ENCODE peak calls at places on chromosome 22, in four cellular contexts. One of them, this sample, is unnamed.

GRCh38 chr22:50406416-50407170 is 63.5 kb downstream of the PPP6R2 start:
- DNase-seq in ACHN: no peak
- DNase-seq in aorta: no peak
- DNase-seq in OCI-LY7: no peak
- DNase-seq in this sample: no peak

GRCh38 chr22:20204281-20204680 is 53.4 kb upstream of the CCDC188 start:
- DNase-seq in ACHN: no peak
- DNase-seq in aorta: no peak
- DNase-seq in OCI-LY7: no peak
- DNase-seq in this sample: no peak

GRCh38 chr22:27930246-27931060 is 11.4 kb upstream of the PITPNB start:
- DNase-seq in ACHN: no peak
- DNase-seq in aorta: no peak
- DNase-seq in OCI-LY7: no peak
- DNase-seq in this sample: peak

GRCh38 chr22:30945653-30946052 is 22.9 kb downstream of the MORC2 start:
- DNase-seq in ACHN: no peak
- DNase-seq in aorta: no peak
- DNase-seq in OCI-LY7: no peak
- DNase-seq in this sample: no peak

GRCh38 chr22:40220316-40221054 is 42.8 kb downstream of the TNRC6B start:
- DNase-seq in ACHN: no peak
- DNase-seq in aorta: no peak
- DNase-seq in OCI-LY7: no peak
- DNase-seq in this sample: no peak

GRCh38 chr22:46001426-46002106 is 24.6 kb upstream of the WNT7B start:
- DNase-seq in ACHN: no peak
- DNase-seq in aorta: peak
- DNase-seq in OCI-LY7: no peak
- DNase-seq in this sample: no peak

GRCh38 chr22:32142600-32142999 is 16.5 kb downstream of the C22orf42 start:
- DNase-seq in ACHN: no peak
- DNase-seq in aorta: no peak
- DNase-seq in OCI-LY7: no peak
- DNase-seq in this sample: no peak

GRCh38 chr22:45994516-45995404 is 17.8 kb upstream of the WNT7B start:
- DNase-seq in ACHN: peak
- DNase-seq in aorta: peak
- DNase-seq in OCI-LY7: peak
- DNase-seq in this sample: peak

GRCh38 chr22:20228939-20229272 is 39.2 kb downstream of the RTN4R start:
- DNase-seq in ACHN: no peak
- DNase-seq in aorta: no peak
- DNase-seq in OCI-LY7: no peak
- DNase-seq in this sample: no peak

GRCh38 chr22:33886696-33887095 is 33.6 kb downstream of the LARGE1 start:
- DNase-seq in ACHN: no peak
- DNase-seq in aorta: no peak
- DNase-seq in OCI-LY7: no peak
- DNase-seq in this sample: no peak

GRCh38 chr22:46148885-46149492 is 1.3 kb upstream of the PPARA start:
- DNase-seq in ACHN: no peak
- DNase-seq in aorta: peak
- DNase-seq in OCI-LY7: no peak
- DNase-seq in this sample: no peak

GRCh38 chr22:37563153-37564081 is 3.1 kb downstream of the CDC42EP1 start:
- DNase-seq in ACHN: peak
- DNase-seq in aorta: peak
- DNase-seq in OCI-LY7: no peak
- DNase-seq in this sample: peak

GRCh38 chr22:50713571-50714056 is 24.4 kb upstream of the ACR start:
- DNase-seq in ACHN: no peak
- DNase-seq in aorta: peak
- DNase-seq in OCI-LY7: no peak
- DNase-seq in this sample: no peak

GRCh38 chr22:18070041-18070440 is 7.7 kb upstream of the PEX26 start:
- DNase-seq in ACHN: no peak
- DNase-seq in aorta: no peak
- DNase-seq in OCI-LY7: no peak
- DNase-seq in this sample: no peak

GRCh38 chr22:49824936-49825335 is 2.7 kb downstream of the BRD1 start:
- DNase-seq in ACHN: no peak
- DNase-seq in aorta: no peak
- DNase-seq in OCI-LY7: no peak
- DNase-seq in this sample: no peak

GRCh38 chr22:38467904-38468760 is at the start of gene KDELR3:
- DNase-seq in ACHN: peak
- DNase-seq in aorta: peak
- DNase-seq in OCI-LY7: no peak
- DNase-seq in this sample: peak

GRCh38 chr22:35212020-35212419 is 45.3 kb upstream of the HMGXB4 start:
- DNase-seq in ACHN: peak
- DNase-seq in aorta: no peak
- DNase-seq in OCI-LY7: no peak
- DNase-seq in this sample: peak

GRCh38 chr22:18994780-18995711 is 59.0 kb upstream of the PRODH start:
- DNase-seq in ACHN: peak
- DNase-seq in aorta: peak
- DNase-seq in OCI-LY7: no peak
- DNase-seq in this sample: peak

GRCh38 chr22:21693999-21694341 is 28.2 kb downstream of the PPIL2 start:
- DNase-seq in ACHN: no peak
- DNase-seq in aorta: no peak
- DNase-seq in OCI-LY7: no peak
- DNase-seq in this sample: no peak

GRCh38 chr22:20131856-20132685 is 467 bp downstream of the ZDHHC8 start:
- DNase-seq in ACHN: no peak
- DNase-seq in aorta: peak
- DNase-seq in OCI-LY7: no peak
- DNase-seq in this sample: no peak

GRCh38 chr22:33811686-33812085 is 108.6 kb downstream of the LARGE1 start:
- DNase-seq in ACHN: no peak
- DNase-seq in aorta: no peak
- DNase-seq in OCI-LY7: no peak
- DNase-seq in this sample: peak

GRCh38 chr22:26041931-26042330 is 127.3 kb upstream of the SEZ6L start:
- DNase-seq in ACHN: no peak
- DNase-seq in aorta: no peak
- DNase-seq in OCI-LY7: no peak
- DNase-seq in this sample: no peak

GRCh38 chr22:17710023-17710422 is 64.2 kb downstream of the BID start:
- DNase-seq in ACHN: no peak
- DNase-seq in aorta: no peak
- DNase-seq in OCI-LY7: no peak
- DNase-seq in this sample: no peak

This sample was measured in islet precursor cell.